ENCODE peak calls at places on chromosomes 6 and 20, in seven cellular contexts. V is stimulated activated CD4-positive, alpha-beta T cell treated with anti-CD3 and anti-CD28 coated beads, Interleukin-1b, Interleukin-23, amount 100 ng/mL, for 4 hours; N is HT1080; R is myocyte; Z is pulmonary artery endothelial cell; G is pancreas; Y is progenitor cell of endocrine pancreas. K is an unnamed sample.

GRCh38 chr6:157148391-157149323 is 174.7 kb downstream of the TMEM242 start:
- DNase-seq in Y (no peak), N (peak; percentile 94), Z (peak; percentile 88), R (peak; percentile 96), G (no peak), V (no peak), K (peak; percentile 39)

GRCh38 chr6:157946865-157947532 is 34.7 kb upstream of the SYNJ2 start:
- DNase-seq in N (peak; percentile 20), G (no peak), V (no peak), Y (no peak), R (peak; percentile 25), Z (no peak), K (no peak)

GRCh38 chr6:38068854-38069253 is 249.3 kb downstream of the ZFAND3 start:
- DNase-seq in N (no peak), Z (no peak), G (no peak), V (no peak), Y (no peak), R (peak; percentile 6), K (no peak)

GRCh38 chr6:132675749-132676148 is 16.8 kb upstream of the TAAR1 start:
- DNase-seq in R (no peak), Y (no peak), V (no peak), N (no peak), G (no peak), Z (no peak), K (no peak)

GRCh38 chr20:63484651-63485403 is 12.4 kb upstream of the KCNQ2 start:
- DNase-seq in V (no peak), Z (no peak), N (no peak), G (no peak), Y (no peak), R (no peak), K (no peak)

GRCh38 chr6:159062564-159062945 is 17.8 kb upstream of the TAGAP start:
- DNase-seq in N (no peak), Z (no peak), G (no peak), R (no peak), V (peak; percentile 41), Y (no peak), K (no peak)

GRCh38 chr20:723756-724155 is 44.5 kb downstream of the SLC52A3 start:
- DNase-seq in G (no peak), Y (no peak), R (peak; percentile 11), N (no peak), Z (no peak), V (no peak), K (no peak)

GRCh38 chr6:133248241-133249001 is 7.3 kb downstream of the EYA4 start:
- DNase-seq in G (no peak), N (peak; percentile 81), R (no peak), V (no peak), Z (no peak), Y (no peak), K (no peak)

GRCh38 chr20:63978319-63979220 is 872 bp downstream of the SAMD10 start:
- DNase-seq in Y (peak; percentile 59), N (peak; percentile 57), G (peak; percentile 84), Z (no peak), V (no peak), R (peak; percentile 49), K (no peak)

GRCh38 chr20:33072362-33072761 is 7.1 kb upstream of the BPIFB4 start:
- DNase-seq in R (no peak), G (no peak), V (no peak), Y (no peak), Z (no peak), N (no peak), K (no peak)